ENCODE peak calls at places on chromosomes 16 and 17, in eight cellular contexts. One of them, this sample, is unnamed.

GRCh38 chr16:85417156-85417860 is 195.8 kb upstream of the GSE1 start:
- DNase-seq in left colon: peak
- DNase-seq in occipital lobe: no peak
- DNase-seq in H7: no peak
- DNase-seq in GM03348: no peak
- DNase-seq in transverse colon: no peak
- DNase-seq in fibroblast of the conjunctiva: no peak
- DNase-seq in mesothelial cell of epicardium: peak
- DNase-seq in this sample: no peak

GRCh38 chr17:79379700-79380099 is 231.2 kb downstream of the RBFOX3 start:
- DNase-seq in fibroblast of the conjunctiva: no peak
- DNase-seq in mesothelial cell of epicardium: no peak
- DNase-seq in left colon: no peak
- DNase-seq in H7: no peak
- DNase-seq in transverse colon: no peak
- DNase-seq in GM03348: no peak
- DNase-seq in occipital lobe: no peak
- DNase-seq in this sample: no peak

GRCh38 chr17:16987830-16988601 is 16.1 kb upstream of the TNFRSF13B start:
- DNase-seq in H7: peak
- DNase-seq in fibroblast of the conjunctiva: peak
- DNase-seq in transverse colon: peak
- DNase-seq in occipital lobe: peak
- DNase-seq in left colon: peak
- DNase-seq in GM03348: peak
- DNase-seq in mesothelial cell of epicardium: no peak
- DNase-seq in this sample: no peak

GRCh38 chr17:17985555-17985954 is 12.9 kb downstream of the DRC3 start:
- DNase-seq in occipital lobe: no peak
- DNase-seq in GM03348: no peak
- DNase-seq in H7: peak
- DNase-seq in transverse colon: no peak
- DNase-seq in fibroblast of the conjunctiva: no peak
- DNase-seq in mesothelial cell of epicardium: no peak
- DNase-seq in left colon: no peak
- DNase-seq in this sample: no peak

GRCh38 chr17:76561799-76562268 is 22.0 kb downstream of the PRCD start:
- DNase-seq in GM03348: peak
- DNase-seq in fibroblast of the conjunctiva: no peak
- DNase-seq in occipital lobe: no peak
- DNase-seq in left colon: no peak
- DNase-seq in transverse colon: no peak
- DNase-seq in H7: no peak
- DNase-seq in mesothelial cell of epicardium: no peak
- DNase-seq in this sample: no peak

GRCh38 chr16:31409433-31409832 is 16.3 kb downstream of the ITGAD start:
- DNase-seq in transverse colon: no peak
- DNase-seq in left colon: no peak
- DNase-seq in fibroblast of the conjunctiva: no peak
- DNase-seq in H7: no peak
- DNase-seq in occipital lobe: no peak
- DNase-seq in GM03348: no peak
- DNase-seq in mesothelial cell of epicardium: no peak
- DNase-seq in this sample: peak

GRCh38 chr17:39527220-39527813 is 66.0 kb downstream of the CDK12 start:
- DNase-seq in fibroblast of the conjunctiva: no peak
- DNase-seq in mesothelial cell of epicardium: no peak
- DNase-seq in GM03348: peak
- DNase-seq in occipital lobe: no peak
- DNase-seq in transverse colon: no peak
- DNase-seq in H7: peak
- DNase-seq in left colon: no peak
- DNase-seq in this sample: peak

GRCh38 chr17:61862105-61862574 is 1.2 kb downstream of the BRIP1 start:
- DNase-seq in GM03348: no peak
- DNase-seq in left colon: no peak
- DNase-seq in occipital lobe: no peak
- DNase-seq in transverse colon: no peak
- DNase-seq in mesothelial cell of epicardium: no peak
- DNase-seq in H7: no peak
- DNase-seq in fibroblast of the conjunctiva: no peak
- DNase-seq in this sample: peak

GRCh38 chr16:48334325-48334724 is 50.9 kb downstream of the SIAH1 start:
- DNase-seq in transverse colon: no peak
- DNase-seq in GM03348: no peak
- DNase-seq in left colon: no peak
- DNase-seq in mesothelial cell of epicardium: no peak
- DNase-seq in H7: peak
- DNase-seq in occipital lobe: no peak
- DNase-seq in fibroblast of the conjunctiva: no peak
- DNase-seq in this sample: no peak

GRCh38 chr16:8869212-8869987 is 594 bp upstream of the CARHSP1 start:
- DNase-seq in fibroblast of the conjunctiva: no peak
- DNase-seq in occipital lobe: no peak
- DNase-seq in mesothelial cell of epicardium: no peak
- DNase-seq in GM03348: no peak
- DNase-seq in left colon: no peak
- DNase-seq in transverse colon: no peak
- DNase-seq in H7: peak
- DNase-seq in this sample: no peak

GRCh38 chr16:53087101-53087500 is 32.3 kb downstream of the CHD9 start:
- DNase-seq in mesothelial cell of epicardium: no peak
- DNase-seq in fibroblast of the conjunctiva: no peak
- DNase-seq in transverse colon: no peak
- DNase-seq in H7: no peak
- DNase-seq in occipital lobe: no peak
- DNase-seq in left colon: no peak
- DNase-seq in GM03348: peak
- DNase-seq in this sample: no peak